ENCODE peak calls at places on chromosomes 13 and 19, in five cellular contexts. X is NCI-H2081; W is DND-41; D is GM03348; U is activated CD8-positive, alpha-beta memory T cell treated with anti-CD3 and anti-CD28 coated beads for 1 hour. T is an unnamed sample.

GRCh38 chr19:10430505-10431253 is 10.3 kb downstream of the PDE4A start:
- DNase-seq in W (no peak), U (no peak), X (no peak), D (peak), T (no peak)

GRCh38 chr13:49643003-49643651 is 14.8 kb downstream of the ARL11 start:
- DNase-seq in X (no peak), U (no peak), D (no peak), W (no peak), T (no peak)

GRCh38 chr19:12237143-12237839 is 57.4 kb downstream of the ZNF44 start:
- DNase-seq in D (no peak), W (no peak), X (no peak), U (no peak), T (no peak)

GRCh38 chr19:10416380-10417257 is 3.7 kb upstream of the PDE4A start:
- DNase-seq in U (peak), W (peak), X (peak), D (peak), T (peak)

GRCh38 chr19:12331211-12331941 is 2.1 kb downstream of the ZNF563 start:
- DNase-seq in X (no peak), W (peak), D (no peak), U (no peak), T (peak)

GRCh38 chr19:55552620-55553019 is 7.3 kb upstream of the SBK3 start:
- DNase-seq in D (peak), X (no peak), U (no peak), W (no peak), T (no peak)

GRCh38 chr13:95644611-95645052 is at the start of gene DZIP1:
- DNase-seq in U (no peak), D (peak), W (no peak), X (peak), T (peak)

GRCh38 chr13:110262494-110262893 is 44.5 kb downstream of the COL4A1 start:
- DNase-seq in U (no peak), X (no peak), W (no peak), D (no peak), T (no peak)

GRCh38 chr13:99624936-99625540 is 123.8 kb downstream of the TM9SF2 start:
- DNase-seq in X (no peak), D (no peak), U (no peak), W (no peak), T (no peak)

GRCh38 chr19:48290341-48290922 is 20.6 kb downstream of the ZNF114 start:
- DNase-seq in X (no peak), U (no peak), D (peak), W (no peak), T (no peak)

GRCh38 chr19:36213793-36214387 is 575 bp downstream of the ZNF565 start:
- DNase-seq in X (no peak), D (no peak), W (no peak), U (no peak), T (no peak)

GRCh38 chr13:35621989-35622388 is 145.5 kb upstream of the MAB21L1 start:
- DNase-seq in X (no peak), U (no peak), W (peak), D (peak), T (no peak)

GRCh38 chr13:24274452-24274971 is 34.9 kb upstream of the C1QTNF9 start:
- DNase-seq in U (no peak), W (peak), D (no peak), X (no peak), T (no peak)

GRCh38 chr19:45336696-45337251 is 3.8 kb upstream of the KLC3 start:
- DNase-seq in U (no peak), W (no peak), X (no peak), D (no peak), T (no peak)

GRCh38 chr19:55232284-55232597 is 3.7 kb upstream of the TMEM86B start:
- DNase-seq in U (no peak), W (no peak), D (no peak), X (no peak), T (no peak)

GRCh38 chr13:26561636-26562537 is 4.4 kb downstream of the WASF3 start:
- DNase-seq in D (peak), W (no peak), U (no peak), X (no peak), T (no peak)

GRCh38 chr19:39409886-39410619 is 2.4 kb upstream of the PLEKHG2 start:
- DNase-seq in D (peak), U (peak), W (peak), X (no peak), T (no peak)

GRCh38 chr13:70964124-70964523 is 855.9 kb upstream of the KLHL1 start:
- DNase-seq in W (no peak), U (no peak), X (peak), D (no peak), T (peak)

GRCh38 chr13:94950303-94950702 is 238.0 kb upstream of the SOX21 start:
- DNase-seq in W (no peak), X (no peak), U (no peak), D (peak), T (no peak)

GRCh38 chr19:35265126-35265995 is 3.4 kb upstream of the USF2 start:
- DNase-seq in U (no peak), X (no peak), D (no peak), W (no peak), T (no peak)

GRCh38 chr13:26964278-26965057 is 203.9 kb upstream of the GPR12 start:
- DNase-seq in U (no peak), X (no peak), D (no peak), W (no peak), T (no peak)

GRCh38 chr13:110209950-110210603 is 96.9 kb downstream of the COL4A1 start:
- DNase-seq in X (no peak), W (no peak), U (no peak), D (no peak), T (no peak)

GRCh38 chr13:24097064-24097463 is 63.5 kb upstream of the SPATA13 start:
- DNase-seq in U (no peak), X (no peak), W (peak), D (peak), T (no peak)

GRCh38 chr13:111347438-111347837 is 27.0 kb downstream of the TEX29 start:
- DNase-seq in D (no peak), U (no peak), W (no peak), X (no peak), T (no peak)

GRCh38 chr13:51276684-51277083 is 54.5 kb downstream of the FAM124A start:
- DNase-seq in W (no peak), D (no peak), X (no peak), U (no peak), T (no peak)

GRCh38 chr19:35856001-35856400 is 710 bp upstream of the KIRREL2 start:
- DNase-seq in D (no peak), U (no peak), X (no peak), W (no peak), T (no peak)

T was measured in Jurkat, Clone E6-1.